ENCODE peak calls at places on chromosomes 3 and 15, in six cellular contexts. W, C, G, Y, N and I are unnamed samples.

GRCh38 chr3:167787440-167787839 is 51.9 kb downstream of the SERPINI1 start:
- DNase-seq in W (no peak), C (no peak), G (no peak), Y (no peak), N (no peak), I (no peak)

GRCh38 chr3:69166446-69166845 is 44.1 kb upstream of the LMOD3 start:
- DNase-seq in W (no peak), C (no peak), G (no peak), Y (no peak), N (no peak), I (no peak)

GRCh38 chr15:69154684-69155083 is 5.8 kb upstream of the GLCE start:
- DNase-seq in W (no peak), C (no peak), G (no peak), Y (no peak), N (no peak), I (no peak)

GRCh38 chr3:156997351-156997750 is 162.6 kb downstream of the CCNL1 start:
- DNase-seq in W (no peak), C (no peak), G (no peak), Y (no peak), N (no peak), I (no peak)

GRCh38 chr3:187130346-187131066 is 8.8 kb downstream of the RPL39L start:
- DNase-seq in W (no peak), C (no peak), G (no peak), Y (no peak), N (no peak), I (no peak)

GRCh38 chr3:176789281-176789705 is 408.0 kb downstream of the TBL1XR1 start:
- DNase-seq in W (no peak), C (no peak), G (no peak), Y (no peak), N (no peak), I (no peak)

GRCh38 chr3:101803152-101803782 is 24.3 kb downstream of the NXPE3 start:
- DNase-seq in W (no peak), C (peak; percentile 67), G (no peak), Y (no peak), N (no peak), I (no peak)

GRCh38 chr3:70658779-70659310 is 346.4 kb upstream of the MDFIC2 start:
- DNase-seq in W (no peak), C (no peak), G (no peak), Y (no peak), N (no peak), I (no peak)

GRCh38 chr15:88635343-88635742 is 3.5 kb upstream of the ISG20 start:
- DNase-seq in W (no peak), C (no peak), G (no peak), Y (no peak), N (no peak), I (no peak)

GRCh38 chr15:97129684-97130083 is 799.2 kb downstream of the NR2F2 start:
- DNase-seq in W (no peak), C (no peak), G (no peak), Y (no peak), N (no peak), I (no peak)

GRCh38 chr15:66235866-66236265 is 17.7 kb downstream of the MEGF11 start:
- DNase-seq in W (no peak), C (no peak), G (no peak), Y (no peak), N (no peak), I (no peak)
- H3K27ac ChIP-seq in W (no peak overlapping the region), C (no peak overlapping the region), G (no peak overlapping the region), Y (no peak overlapping the region), N (no peak overlapping the region), I (no peak overlapping the region)

GRCh38 chr15:27675571-27675970 is 423.5 kb downstream of the OCA2 start:
- DNase-seq in W (no peak), C (no peak), G (no peak), Y (no peak), N (no peak), I (no peak)
- H3K9me3 ChIP-seq in W (no peaks in the 10 kb centered on the region), C (no peaks in the 10 kb centered on the region), G (no peaks in the 10 kb centered on the region), Y (no peaks in the 10 kb centered on the region), N (peaks cover 1% of the 10 kb centered on the region), I (no peaks in the 10 kb centered on the region)

GRCh38 chr3:13866406-13866965 is 13.4 kb downstream of the WNT7A start:
- DNase-seq in W (no peak), C (no peak), G (peak; percentile 65), Y (no peak), N (peak; percentile 28), I (no peak)

GRCh38 chr3:13869944-13870343 is 9.9 kb downstream of the WNT7A start:
- DNase-seq in W (no peak), C (no peak), G (no peak), Y (no peak), N (peak; percentile 12), I (no peak)

GRCh38 chr3:13865581-13866405 is 14.1 kb downstream of the WNT7A start:
- DNase-seq in W (no peak), C (no peak), G (no peak), Y (no peak), N (peak; percentile 35), I (no peak)

GRCh38 chr3:13868844-13869724 is 10.8 kb downstream of the WNT7A start:
- DNase-seq in W (no peak), C (no peak), G (no peak), Y (no peak), N (no peak), I (no peak)

DNA sequence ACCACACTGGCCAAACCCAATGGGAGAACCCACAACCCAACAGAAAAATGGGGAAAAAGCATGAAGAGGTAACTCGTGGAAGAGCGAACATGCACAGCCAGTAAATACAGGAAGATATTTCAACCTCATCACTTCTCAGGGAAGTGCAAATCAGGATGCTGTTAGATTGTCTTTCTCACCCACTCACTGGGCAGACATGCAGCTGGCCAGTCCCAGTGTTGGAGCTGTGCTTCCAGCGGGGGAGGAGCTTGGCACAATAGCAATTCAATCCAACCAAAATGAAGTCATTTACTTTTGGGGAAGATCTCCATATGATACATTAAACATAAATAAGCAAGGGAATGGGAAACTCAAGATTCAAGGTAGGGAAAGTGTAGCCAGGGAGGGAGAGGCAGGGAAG is 12.1 kb downstream of the WNT7A start:
- DNase-seq in W (no peak), C (no peak), G (no peak), Y (no peak), N (peak; percentile 9), I (no peak)
- H3K4me3 ChIP-seq in W (no peak overlapping the region), C (no peak overlapping the region), G (no peak overlapping the region), Y (no peak overlapping the region), N (no peak overlapping the region), I (no peak overlapping the region)

GRCh38 chr15:60464836-60465630 is 13.9 kb downstream of the ICE2 start:
- DNase-seq in W (no peak), C (no peak), G (no peak), Y (no peak), N (no peak), I (no peak)

GRCh38 chr15:60462027-60462426 is 16.9 kb downstream of the ICE2 start:
- DNase-seq in W (no peak), C (no peak), G (no peak), Y (no peak), N (no peak), I (no peak)

GRCh38 chr15:60457985-60458384 is 21.0 kb downstream of the ICE2 start:
- DNase-seq in W (no peak), C (no peak), G (no peak), Y (no peak), N (no peak), I (no peak)

DNA sequence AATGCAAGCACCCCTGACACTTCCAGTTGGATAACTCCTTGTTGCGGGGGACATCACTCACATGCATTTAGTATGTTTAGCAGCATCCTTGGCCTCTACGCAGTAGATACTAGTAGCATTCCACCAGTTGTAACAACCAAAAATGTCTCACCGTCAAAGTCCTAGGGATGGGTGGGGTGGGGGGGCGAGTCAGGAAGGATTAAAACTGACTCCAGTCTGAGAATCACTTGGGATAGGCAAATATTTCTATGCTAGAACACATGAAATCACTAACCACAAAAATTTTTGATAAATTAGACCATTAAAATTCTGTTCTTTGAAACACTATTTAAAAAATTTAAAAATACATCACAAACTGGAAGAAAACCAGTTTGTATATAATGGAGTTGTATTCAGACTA is 18.0 kb downstream of the ICE2 start:
- DNase-seq in W (no peak), C (no peak), G (no peak), Y (no peak), N (no peak), I (no peak)
- H3K27ac ChIP-seq in W (no peak overlapping the region), C (no peak overlapping the region), G (no peak overlapping the region), Y (no peak overlapping the region), N (no peak overlapping the region), I (no peak overlapping the region)

GRCh38 chr15:25054943-25055342 is 100.2 kb downstream of the SNRPN start:
- DNase-seq in W (no peak), C (no peak), G (no peak), Y (no peak), N (peak; percentile 50), I (no peak)

GRCh38 chr15:25056484-25057429 is 102.0 kb downstream of the SNRPN start:
- DNase-seq in W (no peak), C (no peak), G (no peak), Y (no peak), N (peak; percentile 68), I (no peak)

GRCh38 chr15:25057574-25057973 is 102.8 kb downstream of the SNRPN start:
- DNase-seq in W (no peak), C (no peak), G (no peak), Y (no peak), N (peak; percentile 51), I (no peak)

GRCh38 chr15:25054329-25054728 is 99.5 kb downstream of the SNRPN start:
- DNase-seq in W (no peak), C (no peak), G (no peak), Y (no peak), N (peak; percentile 47), I (no peak)

GRCh38 chr15:25055356-25056068 is 100.7 kb downstream of the SNRPN start:
- DNase-seq in W (no peak), C (no peak), G (no peak), Y (no peak), N (peak; percentile 6), I (peak; percentile 29)
- H3K9me3 ChIP-seq in W (peaks cover 100% of the 10 kb centered on the region), C (no peaks in the 10 kb centered on the region), G (peaks cover 92% of the 10 kb centered on the region), Y (peaks cover 32% of the 10 kb centered on the region), N (peaks cover 94% of the 10 kb centered on the region), I (peaks cover 100% of the 10 kb centered on the region)

DNA sequence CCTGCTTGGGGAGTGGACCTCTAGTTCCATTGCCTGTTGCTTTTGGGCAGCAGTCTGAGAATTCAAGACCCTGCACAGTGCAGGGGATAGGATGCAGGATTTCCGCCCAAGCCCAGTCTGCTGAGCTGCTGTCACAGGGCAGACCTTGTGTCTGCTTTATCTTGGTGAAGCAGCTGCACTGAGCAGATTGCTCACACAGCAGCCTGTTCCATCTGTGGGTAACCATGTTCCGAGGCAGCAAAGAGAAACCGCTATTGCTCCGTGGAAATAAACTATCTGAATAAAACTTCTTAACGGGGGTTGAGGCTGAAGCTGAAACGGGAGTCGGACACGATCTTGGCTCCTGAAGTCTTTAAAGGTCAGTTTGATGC is 202.3 kb downstream of the AKAP13 start:
- DNase-seq in W (peak; percentile 55), C (peak; percentile 66), G (peak; percentile 61), Y (no peak), N (no peak), I (peak; percentile 77)
- H3K4me3 ChIP-seq in W (peak overlapping the region; percentile 66), C (peak overlapping the region; percentile 30), G (peak overlapping the region; percentile 54), Y (peak overlapping the region; percentile 39), N (peak overlapping the region; percentile 19), I (peak overlapping the region; percentile 34)